ENCODE peak calls at places on chromosomes 11 and 22, in four cellular contexts. S is transverse colon, X is brain microvascular endothelial cell, V is esophagus squamous epithelium. J is an unnamed sample.

GRCh38 chr11:63762662-63763505 is 5.7 kb downstream of the ZFTA start:
- DNase-seq in V (no peak), S (peak; percentile 51), X (no peak), J (no peak)

GRCh38 chr11:117259417-117259816 is 26.9 kb downstream of the RNF214 start:
- DNase-seq in X (peak; percentile 12), S (no peak), V (no peak), J (no peak)

GRCh38 chr11:34929794-34930763 is 13.7 kb downstream of the PDHX start:
- DNase-seq in S (peak; percentile 48), X (no peak), V (no peak), J (no peak)

GRCh38 chr22:27531782-27532530 is 269.6 kb downstream of the MN1 start:
- DNase-seq in X (peak; percentile 86), V (no peak), S (no peak), J (no peak)

GRCh38 chr11:70487763-70488162 is 89.4 kb downstream of the CTTN start:
- DNase-seq in S (no peak), V (no peak), X (no peak), J (no peak)

GRCh38 chr11:62664405-62665074 is 470 bp downstream of the C11orf98 start:
- DNase-seq in S (peak; percentile 74), X (no peak), V (no peak), J (no peak)

GRCh38 chr22:28930357-28931007 is 47.1 kb downstream of the ZNRF3 start:
- DNase-seq in X (no peak), S (no peak), V (no peak), J (no peak)

GRCh38 chr11:35658028-35658948 is 4.3 kb upstream of the TRIM44 start:
- DNase-seq in V (no peak), X (no peak), S (no peak), J (no peak)

GRCh38 chr11:103552086-103552485 is 442.9 kb downstream of the DYNC2H1 start:
- DNase-seq in V (no peak), X (no peak), S (no peak), J (no peak)

GRCh38 chr11:87428266-87428665 is 390.5 kb downstream of the TMEM135 start:
- DNase-seq in X (peak; percentile 47), S (no peak), V (no peak), J (no peak)

GRCh38 chr11:111307472-111308108 is 9.2 kb downstream of the POU2AF3 start:
- DNase-seq in S (no peak), X (no peak), V (no peak), J (no peak)

GRCh38 chr11:28835790-28836189 is 727.6 kb downstream of the METTL15 start:
- DNase-seq in S (no peak), V (no peak), X (peak; percentile 38), J (no peak)

GRCh38 chr11:69425895-69426544 is 55.4 kb upstream of the LINC01488 start:
- DNase-seq in V (no peak), S (no peak), X (no peak), J (no peak)

GRCh38 chr11:66936326-66936725 is 21.9 kb downstream of the PC start:
- DNase-seq in S (no peak), V (no peak), X (peak; percentile 89), J (no peak)

GRCh38 chr11:128469220-128469619 is 118.1 kb downstream of the ETS1 start:
- DNase-seq in S (peak; percentile 53), V (no peak), X (no peak), J (no peak)

GRCh38 chr22:49951001-49951677 is 9.4 kb upstream of the PIM3 start:
- DNase-seq in S (peak; percentile 92), X (no peak), V (no peak), J (no peak)

GRCh38 chr11:122186439-122187080 is 70.5 kb upstream of the BLID start:
- DNase-seq in V (no peak), S (no peak), X (peak; percentile 87), J (no peak)

GRCh38 chr11:100629671-100630070 is 57.4 kb upstream of the ARHGAP42 start:
- DNase-seq in S (no peak), V (no peak), X (peak; percentile 61), J (no peak)

GRCh38 chr11:2885676-2886081 is at the start of gene CDKN1C:
- DNase-seq in V (no peak), S (peak; percentile 89), X (peak; percentile 60), J (no peak)

GRCh38 chr11:13286247-13286821 is 8.7 kb downstream of the BMAL1 start:
- DNase-seq in X (no peak), S (no peak), V (no peak), J (no peak)
- H3K36me3 ChIP-seq in X (no peaks in the 10 kb centered on the region), S (no peaks in the 10 kb centered on the region), V (no peaks in the 10 kb centered on the region), J (no peaks in the 10 kb centered on the region)

GRCh38 chr11:95788921-95789505 is 569 bp downstream of the FAM76B start:
- DNase-seq in V (no peak), X (peak; percentile 39), S (peak; percentile 13), J (no peak)
- TF ChIP-seq CTCF in V (no peak), X (peak; percentile 68), S (peak; percentile 7), J (no peak)

GRCh38 chr11:93838967-93839366 is 11.5 kb downstream of the VSTM5 start:
- DNase-seq in V (no peak), X (no peak), S (no peak), J (no peak)
- H3K27ac ChIP-seq in V (no peak overlapping the region), X (no peak overlapping the region), S (no peak overlapping the region), J (no peak overlapping the region)

GRCh38 chr11:64833509-64833908 is 10.9 kb downstream of the CDC42BPG start:
- DNase-seq in S (no peak), V (no peak), X (no peak), J (no peak)
- H3K36me3 ChIP-seq in S (no peaks in the 10 kb centered on the region), V (peaks cover 13% of the 10 kb centered on the region), X (no peaks in the 10 kb centered on the region), J (peaks cover 7% of the 10 kb centered on the region)

GRCh38 chr11:15011741-15012140 is 39.6 kb upstream of the CALCA start:
- DNase-seq in X (no peak), S (no peak), V (no peak), J (no peak)

GRCh38 chr11:15010860-15011259 is 38.7 kb upstream of the CALCA start:
- DNase-seq in S (no peak), V (no peak), X (no peak), J (no peak)

DNA sequence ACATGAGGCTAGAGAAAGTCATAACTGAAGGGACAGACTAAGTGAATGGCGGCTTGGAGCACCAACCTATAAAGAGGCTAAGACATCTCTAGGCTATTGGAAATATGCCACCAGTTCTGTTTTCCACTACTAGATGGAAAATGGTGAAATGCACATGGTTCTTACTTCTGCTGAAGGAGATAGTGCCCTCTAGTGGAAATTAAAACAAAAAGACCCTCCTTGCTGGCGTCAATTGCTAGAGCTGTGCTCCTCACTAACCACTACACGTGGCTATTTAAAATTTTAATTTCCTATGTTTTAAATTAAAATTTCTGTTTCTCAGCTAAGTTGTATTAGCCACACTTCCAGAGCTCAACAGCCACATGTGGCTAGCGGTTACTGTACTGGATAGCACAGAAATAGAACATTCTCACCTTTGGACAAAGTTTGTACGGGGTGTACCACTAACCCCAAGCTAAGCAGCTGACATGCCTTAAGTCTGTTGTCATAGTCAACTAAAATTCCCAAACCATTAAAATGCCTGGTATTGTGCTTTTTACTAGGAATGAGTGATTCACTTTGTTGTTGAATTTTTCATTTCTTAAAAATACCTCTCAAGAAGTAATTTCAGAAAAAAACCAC is 34.1 kb upstream of the CALCA start:
- DNase-seq in X (peak; percentile 34), S (no peak), V (no peak), J (no peak)
- TF ChIP-seq CTCF in X (peak; percentile 66), S (peak; percentile 30), V (no peak), J (no peak)

DNA sequence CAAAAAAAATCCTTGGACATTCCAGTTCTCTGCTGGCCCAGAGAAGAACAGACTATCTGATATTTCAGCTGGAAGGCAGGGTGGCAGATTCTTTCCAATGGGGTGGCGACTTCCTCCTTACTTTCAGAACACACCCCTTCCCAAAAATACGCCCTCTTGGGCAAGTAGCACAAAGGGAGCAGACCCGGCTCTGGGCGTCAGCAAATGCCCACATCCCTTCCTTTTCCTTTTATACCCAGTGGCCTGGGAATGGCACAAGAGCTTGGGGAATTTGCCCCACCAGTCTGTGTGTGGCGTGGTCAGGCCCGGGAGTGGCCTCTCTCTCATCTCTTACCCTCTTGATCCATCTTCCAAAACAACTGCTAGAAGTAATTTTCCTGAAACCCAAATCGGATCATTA is 33.0 kb upstream of the NUP160 start:
- DNase-seq in S (no peak), X (no peak), V (no peak), J (no peak)
- H3K27ac ChIP-seq in S (no peak overlapping the region), X (no peak overlapping the region), V (no peak overlapping the region), J (no peak overlapping the region)

DNA sequence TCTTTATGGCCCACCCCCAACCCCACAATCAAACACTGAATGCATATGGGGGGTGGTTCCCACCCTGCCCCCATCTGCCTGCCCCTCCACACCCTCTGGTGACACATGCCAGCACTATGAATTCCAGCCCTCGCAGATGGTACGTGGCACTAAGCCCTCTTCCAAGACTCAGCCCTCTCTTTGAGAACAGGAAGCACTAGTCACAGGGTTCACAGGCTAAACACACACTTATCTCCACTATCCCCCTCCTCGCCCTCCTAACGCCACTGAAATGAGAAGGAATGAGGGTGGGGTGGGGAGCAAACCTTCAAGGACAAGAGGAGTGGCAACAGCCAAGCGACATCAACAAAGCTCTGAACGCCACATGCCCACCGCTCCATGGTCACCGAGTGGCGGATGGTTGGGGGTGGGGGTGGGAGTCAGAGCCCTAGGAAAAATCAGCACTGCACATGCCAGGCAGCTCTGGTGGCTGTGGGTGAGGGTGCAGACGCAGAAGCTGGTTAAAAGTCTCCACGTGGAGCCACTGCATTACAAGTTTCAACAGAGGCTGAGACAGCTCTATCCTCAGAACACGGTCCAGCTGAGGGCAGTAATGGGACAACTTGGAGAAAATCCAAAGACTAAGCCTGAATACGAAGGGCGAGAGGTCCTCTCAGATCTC is 33.6 kb downstream of the TMEM184B start:
- DNase-seq in S (no peak), X (peak; percentile 85), V (no peak), J (no peak)
- H3K36me3 ChIP-seq in S (peaks cover 4% of the 10 kb centered on the region), X (peaks cover 38% of the 10 kb centered on the region), V (peaks cover 4% of the 10 kb centered on the region), J (peaks cover 5% of the 10 kb centered on the region)

J was measured in vagina.